ENCODE peak calls at places on chromosomes 16 and 17, in five cellular contexts. C is ovary, M is astrocyte of the spinal cord, E is lung, H is fibroblast of lung. N is an unnamed sample.

GRCh38 chr17:55770220-55770870 is 19.5 kb downstream of the PCTP start:
- DNase-seq in C (no peak), M (peak; percentile 62), H (peak; percentile 53), E (no peak), N (peak; percentile 74)

GRCh38 chr17:31216053-31216751 is 80.8 kb downstream of the OMG start:
- DNase-seq in H (peak; percentile 77), C (no peak), M (peak; percentile 82), E (no peak), N (peak; percentile 52)

GRCh38 chr17:1648582-1649115 is 1.0 kb downstream of the RILP start:
- DNase-seq in E (peak; percentile 94), C (peak; percentile 96), M (peak; percentile 94), H (peak; percentile 87), N (peak; percentile 89)

GRCh38 chr16:86566601-86566965 is at the start of gene FOXC2:
- DNase-seq in H (peak; percentile 97), E (peak; percentile 67), C (peak; percentile 59), M (peak; percentile 98), N (peak; percentile 94)

GRCh38 chr16:10740845-10741208 is 2.8 kb upstream of the NUBP1 start:
- DNase-seq in E (no peak), H (no peak), C (no peak), M (no peak), N (no peak)

GRCh38 chr16:21162661-21163151 is 4.2 kb downstream of the LDAF1 start:
- DNase-seq in H (no peak), E (no peak), M (no peak), C (peak; percentile 85), N (no peak)

GRCh38 chr17:33016920-33017319 is 25.3 kb downstream of the SPACA3 start:
- DNase-seq in C (no peak), H (no peak), M (no peak), E (no peak), N (peak; percentile 55)

GRCh38 chr17:27315322-27315721 is 21.4 kb downstream of the WSB1 start:
- DNase-seq in H (peak; percentile 96), M (peak; percentile 88), E (peak; percentile 68), C (peak; percentile 83), N (peak; percentile 28)

GRCh38 chr17:28993013-28993600 is 12.7 kb downstream of the SEZ6 start:
- DNase-seq in C (no peak), M (no peak), E (no peak), H (no peak), N (peak; percentile 11)

GRCh38 chr17:6505425-6506142 is 50.8 kb downstream of the PITPNM3 start:
- DNase-seq in E (no peak), M (no peak), H (peak; percentile 74), C (no peak), N (no peak)

GRCh38 chr17:73362697-73363096 is 50.9 kb upstream of the CDC42EP4 start:
- DNase-seq in C (no peak), M (no peak), E (no peak), H (no peak), N (no peak)

GRCh38 chr17:51629232-51629631 is 368.9 kb downstream of the UTP18 start:
- DNase-seq in E (no peak), C (no peak), H (no peak), M (no peak), N (no peak)

GRCh38 chr16:4375717-4376116 is 4.1 kb downstream of the VASN start:
- DNase-seq in E (no peak), C (no peak), H (peak; percentile 47), M (no peak), N (peak; percentile 42)

GRCh38 chr16:22333457-22333994 is 36.3 kb downstream of the POLR3E start:
- DNase-seq in H (no peak), C (no peak), E (no peak), M (no peak), N (no peak)

GRCh38 chr17:75617218-75617617 is 16.0 kb upstream of the SMIM5 start:
- DNase-seq in C (no peak), E (no peak), H (no peak), M (no peak), N (no peak)

GRCh38 chr17:57733085-57733484 is 12.0 kb downstream of the CCDC182 start:
- DNase-seq in M (no peak), E (no peak), H (no peak), C (no peak), N (no peak)

GRCh38 chr16:29306953-29307597 is 99.4 kb downstream of the NPIPB11 start:
- DNase-seq in E (no peak), H (peak; percentile 53), M (peak; percentile 25), C (no peak), N (no peak)

GRCh38 chr16:75620326-75621169 is 2.5 kb downstream of the ADAT1 start:
- DNase-seq in E (no peak), M (no peak), C (no peak), H (no peak), N (no peak)

GRCh38 chr16:73054732-73055481 is 7.0 kb upstream of the ZFHX3 start:
- DNase-seq in M (peak; percentile 70), E (no peak), C (no peak), H (peak; percentile 72), N (peak; percentile 49)

GRCh38 chr16:569445-570254 is at the start of gene PIGQ:
- DNase-seq in H (peak; percentile 63), M (peak; percentile 62), E (peak; percentile 60), C (peak; percentile 84), N (peak; percentile 45)

GRCh38 chr17:9132291-9132690 is 111.0 kb downstream of the NTN1 start:
- DNase-seq in E (no peak), M (no peak), H (no peak), C (no peak), N (no peak)

GRCh38 chr17:20051624-20052023 is 42.5 kb downstream of the SPECC1 start:
- DNase-seq in E (no peak), C (no peak), M (no peak), H (no peak), N (no peak)

GRCh38 chr16:50253511-50253903 is 12.8 kb upstream of the ADCY7 start:
- DNase-seq in E (no peak), C (no peak), M (no peak), H (no peak), N (no peak)

GRCh38 chr17:19357351-19358140 is 5.0 kb downstream of the B9D1 start:
- DNase-seq in M (no peak), C (no peak), E (no peak), H (no peak), N (no peak)

GRCh38 chr16:79348521-79349306 is 251.8 kb downstream of the MAF start:
- DNase-seq in M (no peak), H (no peak), E (no peak), C (no peak), N (no peak)

GRCh38 chr17:20206068-20206467 is 196.9 kb downstream of the SPECC1 start:
- DNase-seq in E (no peak), C (no peak), M (peak; percentile 12), H (peak; percentile 75), N (peak; percentile 52)

GRCh38 chr17:72840019-72840418 is 252.5 kb downstream of the SLC39A11 start:
- DNase-seq in E (no peak), M (no peak), C (no peak), H (no peak), N (no peak)

GRCh38 chr16:87583453-87584131 is 18.7 kb upstream of the JPH3 start:
- DNase-seq in E (no peak), C (peak; percentile 49), H (peak; percentile 76), M (peak; percentile 65), N (peak; percentile 32)

GRCh38 chr17:17819561-17819995 is 17.2 kb downstream of the SREBF1 start:
- DNase-seq in H (peak; percentile 89), M (peak; percentile 95), C (no peak), E (peak; percentile 82), N (peak; percentile 95)

GRCh38 chr16:30875881-30876791 is 17.7 kb downstream of the BCL7C start:
- DNase-seq in M (no peak), C (no peak), H (peak; percentile 39), E (no peak), N (no peak)

GRCh38 chr16:50360033-50360778 is 8.6 kb downstream of the BRD7 start:
- DNase-seq in E (no peak), M (no peak), H (peak; percentile 78), C (no peak), N (peak; percentile 70)

GRCh38 chr16:19114359-19115147 is 789 bp downstream of the ITPRIPL2 start:
- DNase-seq in E (peak; percentile 59), H (peak; percentile 74), M (peak; percentile 72), C (peak; percentile 68), N (peak; percentile 65)

GRCh38 chr17:6753006-6753445 is 2.8 kb upstream of the XAF1 start:
- DNase-seq in E (peak; percentile 41), M (peak; percentile 93), C (peak; percentile 66), H (peak; percentile 94), N (peak; percentile 71)

GRCh38 chr16:28538733-28539596 is at the start of gene NUPR1:
- DNase-seq in H (peak; percentile 96), E (peak; percentile 95), C (peak; percentile 98), M (peak; percentile 91), N (peak; percentile 99)

GRCh38 chr16:85234310-85235235 is 122.3 kb upstream of the CIBAR2 start:
- DNase-seq in H (peak; percentile 88), C (peak; percentile 91), E (peak; percentile 40), M (peak; percentile 89), N (no peak)
- TF ChIP-seq CTCF in H (peak; percentile 20), C (peak; percentile 59), E (no peak), M (no peak), N (no peak)

GRCh38 chr17:77280304-77280910 is 139.6 kb downstream of the SEC14L1 start:
- DNase-seq in M (peak; percentile 55), C (no peak), E (no peak), H (peak; percentile 88), N (peak; percentile 90)
- TF ChIP-seq CTCF in M (no peak), C (no peak), E (no peak), H (no peak), N (no peak)

GRCh38 chr17:40615989-40616476 is 31.6 kb downstream of the SMARCE1 start:
- DNase-seq in M (no peak), E (no peak), H (no peak), C (no peak), N (no peak)

GRCh38 chr17:40616592-40616991 is 31.0 kb downstream of the SMARCE1 start:
- DNase-seq in C (no peak), H (no peak), M (no peak), E (no peak), N (no peak)

GRCh38 chr17:40618754-40619625 is 28.6 kb downstream of the SMARCE1 start:
- DNase-seq in E (peak; percentile 24), H (no peak), C (no peak), M (no peak), N (no peak)

GRCh38 chr17:40615295-40615988 is 32.2 kb downstream of the SMARCE1 start:
- DNase-seq in C (peak; percentile 45), E (peak; percentile 46), H (peak; percentile 35), M (peak; percentile 34), N (peak; percentile 73)

GRCh38 chr17:40617678-40618240 is 29.9 kb downstream of the SMARCE1 start:
- DNase-seq in C (no peak), H (no peak), M (no peak), E (no peak), N (no peak)
- TF ChIP-seq CTCF in C (no peak), H (no peak), M (no peak), E (no peak), N (no peak)

GRCh38 chr17:35119370-35120185 is at the start of gene RAD51D:
- DNase-seq in H (peak; percentile 57), C (peak; percentile 78), M (peak; percentile 59), E (peak; percentile 70), N (peak; percentile 65)
- TF ChIP-seq CTCF in H (peak; percentile 56), C (peak; percentile 96), M (peak; percentile 74), E (peak; percentile 97), N (peak; percentile 94)

N was measured in MCF 10A.